ENCODE peak calls at places on chromosomes 11 and 22, in four cellular contexts. V is osteocyte; S is NCI-H1105; A is CD4-positive, CD25-positive, alpha-beta regulatory T cell. Z is an unnamed sample.
A peak's percentile ranks its signal among the peaks of the same experiment; 100 is the strongest.

GRCh38 chr11:60251485-60252207 is 8.7 kb upstream of the MS4A4E start:
- DNase-seq in S (peak; percentile 26), A (peak; percentile 11), V (no peak), Z (no peak)

GRCh38 chr11:126485986-126486635 is 130.6 kb downstream of the ST3GAL4 start:
- DNase-seq in V (no peak), A (no peak), S (no peak), Z (no peak)

GRCh38 chr22:40401981-40402406 is 31.6 kb downstream of the SGSM3 start:
- DNase-seq in A (no peak), V (no peak), S (no peak), Z (no peak)

GRCh38 chr22:17057959-17058814 is 26.6 kb upstream of the IL17RA start:
- DNase-seq in V (peak; percentile 89), A (peak; percentile 30), S (peak; percentile 55), Z (peak; percentile 26)

GRCh38 chr22:38823637-38824036 is 20.2 kb downstream of the NPTXR start:
- DNase-seq in V (no peak), S (no peak), A (no peak), Z (no peak)

GRCh38 chr11:69100454-69101099 is 51.8 kb downstream of the TPCN2 start:
- DNase-seq in S (no peak), V (no peak), A (no peak), Z (no peak)

GRCh38 chr22:20456064-20456721 is 18.6 kb upstream of the SCARF2 start:
- DNase-seq in V (peak; percentile 92), A (peak; percentile 77), S (peak; percentile 72), Z (peak; percentile 62)

GRCh38 chr22:19877626-19878339 is 23.1 kb upstream of the GNB1L start:
- DNase-seq in A (no peak), S (no peak), V (no peak), Z (no peak)

GRCh38 chr22:39965749-39966148 is 5.6 kb downstream of the TMA7B start:
- DNase-seq in A (no peak), V (no peak), S (no peak), Z (no peak)

GRCh38 chr22:33923660-33924246 is 3.5 kb upstream of the LARGE1 start:
- DNase-seq in A (no peak), V (no peak), S (peak; percentile 64), Z (peak; percentile 23)

GRCh38 chr22:44523981-44524759 is 26.1 kb upstream of the RTL6 start:
- DNase-seq in V (peak; percentile 84), S (no peak), A (no peak), Z (no peak)

GRCh38 chr11:13206086-13206640 is 71.4 kb upstream of the BMAL1 start:
- DNase-seq in A (no peak), V (no peak), S (no peak), Z (no peak)

GRCh38 chr11:113253406-113253805 is 61.0 kb upstream of the TTC12 start:
- DNase-seq in A (no peak), S (no peak), V (no peak), Z (no peak)

GRCh38 chr11:102005306-102005705 is 41.9 kb upstream of the CFAP300 start:
- DNase-seq in S (no peak), V (no peak), A (no peak), Z (no peak)

GRCh38 chr11:116109228-116109627 is 605.0 kb upstream of the CADM1 start:
- DNase-seq in V (no peak), S (no peak), A (no peak), Z (no peak)

GRCh38 chr22:22938672-22939536 is 51.3 kb downstream of the IGLL5 start:
- DNase-seq in A (no peak), S (no peak), V (no peak), Z (no peak)

GRCh38 chr11:75337195-75337654 is 14.2 kb downstream of the ARRB1 start:
- DNase-seq in S (no peak), A (no peak), V (no peak), Z (peak; percentile 41)

GRCh38 chr11:35344990-35345655 is 74.2 kb downstream of the SLC1A2 start:
- DNase-seq in A (no peak), S (no peak), V (no peak), Z (peak; percentile 35)

GRCh38 chr11:120184946-120185677 is 25.7 kb upstream of the OAF start:
- DNase-seq in V (no peak), A (no peak), S (no peak), Z (peak; percentile 62)

GRCh38 chr11:72586591-72587090 is 87.6 kb downstream of the PDE2A start:
- DNase-seq in A (no peak), S (no peak), V (no peak), Z (no peak)

GRCh38 chr11:123163621-123164020 is 31.4 kb downstream of the CLMP start:
- DNase-seq in S (no peak), V (no peak), A (no peak), Z (no peak)

GRCh38 chr11:2657697-2658284 is 42.0 kb downstream of the KCNQ1OT1 start:
- DNase-seq in S (no peak), A (no peak), V (no peak), Z (no peak)

GRCh38 chr11:17207317-17208256 is at the start of gene PIK3C2A:
- DNase-seq in V (peak; percentile 98), S (peak; percentile 97), A (peak; percentile 91), Z (peak; percentile 95)

GRCh38 chr11:134261626-134262488 is 8.5 kb downstream of the ACAD8 start:
- DNase-seq in V (no peak), S (peak; percentile 28), A (peak; percentile 36), Z (no peak)

GRCh38 chr11:8006349-8006977 is 19.3 kb downstream of the EIF3F start:
- DNase-seq in V (peak; percentile 83), S (peak; percentile 14), A (peak; percentile 30), Z (peak; percentile 47)

GRCh38 chr11:45942381-45942780 is 19.9 kb downstream of the LARGE2 start:
- DNase-seq in S (no peak), A (no peak), V (no peak), Z (no peak)

GRCh38 chr11:67635231-67635521 is 4.4 kb downstream of the TBX10 start:
- DNase-seq in S (no peak), V (no peak), A (no peak), Z (no peak)

GRCh38 chr11:93216511-93217121 is 18.8 kb upstream of the SLC36A4 start:
- DNase-seq in V (no peak), A (no peak), S (peak; percentile 97), Z (no peak)

GRCh38 chr22:27989758-27990450 is 70.8 kb upstream of the PITPNB start:
- DNase-seq in S (no peak), A (no peak), V (peak; percentile 70), Z (no peak)

GRCh38 chr11:13776134-13776815 is 107.8 kb downstream of the FAR1 start:
- DNase-seq in A (peak; percentile 43), S (no peak), V (no peak), Z (no peak)